ENCODE peak calls at places on chromosomes 5 and 9, in nine cellular contexts. One of them, this sample, is unnamed.
A peak's percentile ranks its signal among the peaks of the same experiment; 100 is the strongest.

GRCh38 chr9:108691614-108692013 is 164.2 kb downstream of the ACTL7B start:
- DNase-seq in GM10248: no peak
- DNase-seq in fibroblast of pulmonary artery: no peak
- DNase-seq in adrenal gland: no peak
- DNase-seq in activated CD8-positive, alpha-beta T cell treated with anti-CD3 and anti-CD28 coated beads for 36 hours: no peak
- DNase-seq in osteocyte: peak; percentile 32
- DNase-seq in tibial nerve: no peak
- DNase-seq in CD4-positive, alpha-beta T cell: no peak
- DNase-seq in mucosa of descending colon: peak; percentile 74
- DNase-seq in this sample: no peak

GRCh38 chr5:1387059-1387755 is 42.3 kb upstream of the CLPTM1L start:
- DNase-seq in GM10248: no peak
- DNase-seq in fibroblast of pulmonary artery: no peak
- DNase-seq in adrenal gland: peak; percentile 26
- DNase-seq in activated CD8-positive, alpha-beta T cell treated with anti-CD3 and anti-CD28 coated beads for 36 hours: no peak
- DNase-seq in osteocyte: no peak
- DNase-seq in tibial nerve: no peak
- DNase-seq in CD4-positive, alpha-beta T cell: no peak
- DNase-seq in mucosa of descending colon: no peak
- DNase-seq in this sample: no peak

GRCh38 chr5:6183391-6184390 is 194.7 kb downstream of the MED10 start:
- DNase-seq in GM10248: no peak
- DNase-seq in fibroblast of pulmonary artery: no peak
- DNase-seq in adrenal gland: no peak
- DNase-seq in activated CD8-positive, alpha-beta T cell treated with anti-CD3 and anti-CD28 coated beads for 36 hours: no peak
- DNase-seq in osteocyte: peak; percentile 80
- DNase-seq in tibial nerve: no peak
- DNase-seq in CD4-positive, alpha-beta T cell: no peak
- DNase-seq in mucosa of descending colon: no peak
- DNase-seq in this sample: no peak

GRCh38 chr5:177605078-177605477 is 5.1 kb downstream of the B4GALT7 start:
- DNase-seq in GM10248: no peak
- DNase-seq in fibroblast of pulmonary artery: no peak
- DNase-seq in adrenal gland: no peak
- DNase-seq in activated CD8-positive, alpha-beta T cell treated with anti-CD3 and anti-CD28 coated beads for 36 hours: no peak
- DNase-seq in osteocyte: no peak
- DNase-seq in tibial nerve: no peak
- DNase-seq in CD4-positive, alpha-beta T cell: no peak
- DNase-seq in mucosa of descending colon: peak; percentile 61
- DNase-seq in this sample: no peak

GRCh38 chr5:17218353-17219005 is 1.0 kb downstream of the BASP1 start:
- DNase-seq in GM10248: peak; percentile 36
- DNase-seq in fibroblast of pulmonary artery: peak; percentile 80
- DNase-seq in adrenal gland: no peak
- DNase-seq in activated CD8-positive, alpha-beta T cell treated with anti-CD3 and anti-CD28 coated beads for 36 hours: no peak
- DNase-seq in osteocyte: no peak
- DNase-seq in tibial nerve: no peak
- DNase-seq in CD4-positive, alpha-beta T cell: no peak
- DNase-seq in mucosa of descending colon: peak; percentile 42
- DNase-seq in this sample: peak; percentile 43

GRCh38 chr5:6785161-6785860 is 72.1 kb downstream of the TENT4A start:
- DNase-seq in GM10248: no peak
- DNase-seq in fibroblast of pulmonary artery: no peak
- DNase-seq in adrenal gland: no peak
- DNase-seq in activated CD8-positive, alpha-beta T cell treated with anti-CD3 and anti-CD28 coated beads for 36 hours: no peak
- DNase-seq in osteocyte: peak; percentile 62
- DNase-seq in tibial nerve: no peak
- DNase-seq in CD4-positive, alpha-beta T cell: no peak
- DNase-seq in mucosa of descending colon: no peak
- DNase-seq in this sample: no peak

GRCh38 chr5:144832416-144832815 is 661.7 kb downstream of the KCTD16 start:
- DNase-seq in GM10248: no peak
- DNase-seq in fibroblast of pulmonary artery: no peak
- DNase-seq in adrenal gland: no peak
- DNase-seq in activated CD8-positive, alpha-beta T cell treated with anti-CD3 and anti-CD28 coated beads for 36 hours: no peak
- DNase-seq in osteocyte: no peak
- DNase-seq in tibial nerve: no peak
- DNase-seq in CD4-positive, alpha-beta T cell: no peak
- DNase-seq in mucosa of descending colon: no peak
- DNase-seq in this sample: no peak

GRCh38 chr5:139886213-139886612 is 90.6 kb downstream of the PSD2 start:
- DNase-seq in GM10248: no peak
- DNase-seq in fibroblast of pulmonary artery: no peak
- DNase-seq in adrenal gland: no peak
- DNase-seq in activated CD8-positive, alpha-beta T cell treated with anti-CD3 and anti-CD28 coated beads for 36 hours: no peak
- DNase-seq in osteocyte: no peak
- DNase-seq in tibial nerve: no peak
- DNase-seq in CD4-positive, alpha-beta T cell: no peak
- DNase-seq in mucosa of descending colon: no peak
- DNase-seq in this sample: no peak

GRCh38 chr9:20200900-20201495 is 412.2 kb upstream of the SLC24A2 start:
- DNase-seq in GM10248: no peak
- DNase-seq in fibroblast of pulmonary artery: no peak
- DNase-seq in adrenal gland: no peak
- DNase-seq in activated CD8-positive, alpha-beta T cell treated with anti-CD3 and anti-CD28 coated beads for 36 hours: no peak
- DNase-seq in osteocyte: no peak
- DNase-seq in tibial nerve: no peak
- DNase-seq in CD4-positive, alpha-beta T cell: no peak
- DNase-seq in mucosa of descending colon: no peak
- DNase-seq in this sample: no peak

GRCh38 chr9:87382902-87383301 is 114.8 kb upstream of the DAPK1 start:
- DNase-seq in GM10248: no peak
- DNase-seq in fibroblast of pulmonary artery: peak; percentile 83
- DNase-seq in adrenal gland: peak; percentile 11
- DNase-seq in activated CD8-positive, alpha-beta T cell treated with anti-CD3 and anti-CD28 coated beads for 36 hours: no peak
- DNase-seq in osteocyte: no peak
- DNase-seq in tibial nerve: no peak
- DNase-seq in CD4-positive, alpha-beta T cell: no peak
- DNase-seq in mucosa of descending colon: no peak
- DNase-seq in this sample: no peak

GRCh38 chr5:79990598-79991507 is at the start of gene MTX3:
- DNase-seq in GM10248: peak; percentile 82
- DNase-seq in fibroblast of pulmonary artery: peak; percentile 82
- DNase-seq in adrenal gland: peak; percentile 84
- DNase-seq in activated CD8-positive, alpha-beta T cell treated with anti-CD3 and anti-CD28 coated beads for 36 hours: peak; percentile 96
- DNase-seq in osteocyte: peak; percentile 92
- DNase-seq in tibial nerve: peak; percentile 74
- DNase-seq in CD4-positive, alpha-beta T cell: peak; percentile 86
- DNase-seq in mucosa of descending colon: peak; percentile 83
- DNase-seq in this sample: peak; percentile 74

GRCh38 chr5:1011226-1011631 is 2.6 kb downstream of the NKD2 start:
- DNase-seq in GM10248: peak; percentile 80
- DNase-seq in fibroblast of pulmonary artery: no peak
- DNase-seq in adrenal gland: no peak
- DNase-seq in activated CD8-positive, alpha-beta T cell treated with anti-CD3 and anti-CD28 coated beads for 36 hours: peak; percentile 79
- DNase-seq in osteocyte: no peak
- DNase-seq in tibial nerve: no peak
- DNase-seq in CD4-positive, alpha-beta T cell: no peak
- DNase-seq in mucosa of descending colon: peak; percentile 61
- DNase-seq in this sample: no peak

GRCh38 chr5:8908055-8908683 is 637.7 kb downstream of the SEMA5A start:
- DNase-seq in GM10248: peak; percentile 13
- DNase-seq in fibroblast of pulmonary artery: peak; percentile 45
- DNase-seq in adrenal gland: peak; percentile 32
- DNase-seq in activated CD8-positive, alpha-beta T cell treated with anti-CD3 and anti-CD28 coated beads for 36 hours: peak; percentile 45
- DNase-seq in osteocyte: no peak
- DNase-seq in tibial nerve: no peak
- DNase-seq in CD4-positive, alpha-beta T cell: no peak
- DNase-seq in mucosa of descending colon: peak; percentile 51
- DNase-seq in this sample: no peak

GRCh38 chr9:124045076-124045829 is 33.7 kb downstream of the LHX2 start:
- DNase-seq in GM10248: no peak
- DNase-seq in fibroblast of pulmonary artery: peak; percentile 76
- DNase-seq in adrenal gland: peak; percentile 87
- DNase-seq in activated CD8-positive, alpha-beta T cell treated with anti-CD3 and anti-CD28 coated beads for 36 hours: peak; percentile 31
- DNase-seq in osteocyte: no peak
- DNase-seq in tibial nerve: no peak
- DNase-seq in CD4-positive, alpha-beta T cell: no peak
- DNase-seq in mucosa of descending colon: no peak
- DNase-seq in this sample: no peak

GRCh38 chr5:27020965-27021364 is 17.4 kb downstream of the CDH9 start:
- DNase-seq in GM10248: no peak
- DNase-seq in fibroblast of pulmonary artery: peak; percentile 52
- DNase-seq in adrenal gland: no peak
- DNase-seq in activated CD8-positive, alpha-beta T cell treated with anti-CD3 and anti-CD28 coated beads for 36 hours: no peak
- DNase-seq in osteocyte: no peak
- DNase-seq in tibial nerve: no peak
- DNase-seq in CD4-positive, alpha-beta T cell: no peak
- DNase-seq in mucosa of descending colon: no peak
- DNase-seq in this sample: no peak

GRCh38 chr5:113242481-113243348 is 192.1 kb downstream of the TSSK1B start:
- DNase-seq in GM10248: no peak
- DNase-seq in fibroblast of pulmonary artery: no peak
- DNase-seq in adrenal gland: no peak
- DNase-seq in activated CD8-positive, alpha-beta T cell treated with anti-CD3 and anti-CD28 coated beads for 36 hours: no peak
- DNase-seq in osteocyte: no peak
- DNase-seq in tibial nerve: no peak
- DNase-seq in CD4-positive, alpha-beta T cell: no peak
- DNase-seq in mucosa of descending colon: no peak
- DNase-seq in this sample: no peak

GRCh38 chr5:149211566-149211965 is 60.1 kb upstream of the AFAP1L1 start:
- DNase-seq in GM10248: no peak
- DNase-seq in fibroblast of pulmonary artery: peak; percentile 64
- DNase-seq in adrenal gland: no peak
- DNase-seq in activated CD8-positive, alpha-beta T cell treated with anti-CD3 and anti-CD28 coated beads for 36 hours: no peak
- DNase-seq in osteocyte: no peak
- DNase-seq in tibial nerve: no peak
- DNase-seq in CD4-positive, alpha-beta T cell: no peak
- DNase-seq in mucosa of descending colon: no peak
- DNase-seq in this sample: no peak

GRCh38 chr9:136172412-136173079 is 32.4 kb downstream of the LHX3 start:
- DNase-seq in GM10248: no peak
- DNase-seq in fibroblast of pulmonary artery: no peak
- DNase-seq in adrenal gland: no peak
- DNase-seq in activated CD8-positive, alpha-beta T cell treated with anti-CD3 and anti-CD28 coated beads for 36 hours: no peak
- DNase-seq in osteocyte: no peak
- DNase-seq in tibial nerve: no peak
- DNase-seq in CD4-positive, alpha-beta T cell: no peak
- DNase-seq in mucosa of descending colon: no peak
- DNase-seq in this sample: no peak

GRCh38 chr9:136175745-136176290 is 29.1 kb downstream of the LHX3 start:
- DNase-seq in GM10248: no peak
- DNase-seq in fibroblast of pulmonary artery: no peak
- DNase-seq in adrenal gland: no peak
- DNase-seq in activated CD8-positive, alpha-beta T cell treated with anti-CD3 and anti-CD28 coated beads for 36 hours: no peak
- DNase-seq in osteocyte: no peak
- DNase-seq in tibial nerve: no peak
- DNase-seq in CD4-positive, alpha-beta T cell: no peak
- DNase-seq in mucosa of descending colon: no peak
- DNase-seq in this sample: no peak

GRCh38 chr9:136177224-136177623 is 27.7 kb downstream of the LHX3 start:
- DNase-seq in GM10248: no peak
- DNase-seq in fibroblast of pulmonary artery: no peak
- DNase-seq in adrenal gland: no peak
- DNase-seq in activated CD8-positive, alpha-beta T cell treated with anti-CD3 and anti-CD28 coated beads for 36 hours: no peak
- DNase-seq in osteocyte: no peak
- DNase-seq in tibial nerve: no peak
- DNase-seq in CD4-positive, alpha-beta T cell: no peak
- DNase-seq in mucosa of descending colon: no peak
- DNase-seq in this sample: no peak

GRCh38 chr9:136173648-136174290 is 31.2 kb downstream of the LHX3 start:
- DNase-seq in GM10248: no peak
- DNase-seq in fibroblast of pulmonary artery: no peak
- DNase-seq in adrenal gland: no peak
- DNase-seq in activated CD8-positive, alpha-beta T cell treated with anti-CD3 and anti-CD28 coated beads for 36 hours: no peak
- DNase-seq in osteocyte: no peak
- DNase-seq in tibial nerve: no peak
- DNase-seq in CD4-positive, alpha-beta T cell: no peak
- DNase-seq in mucosa of descending colon: no peak
- DNase-seq in this sample: no peak

GRCh38 chr9:136174779-136175744 is 29.9 kb downstream of the LHX3 start:
- DNase-seq in GM10248: no peak
- DNase-seq in fibroblast of pulmonary artery: no peak
- DNase-seq in adrenal gland: no peak
- DNase-seq in activated CD8-positive, alpha-beta T cell treated with anti-CD3 and anti-CD28 coated beads for 36 hours: no peak
- DNase-seq in osteocyte: no peak
- DNase-seq in tibial nerve: no peak
- DNase-seq in CD4-positive, alpha-beta T cell: no peak
- DNase-seq in mucosa of descending colon: no peak
- DNase-seq in this sample: no peak
- TF ChIP-seq CTCF in GM10248: no peak
- TF ChIP-seq CTCF in fibroblast of pulmonary artery: no peak
- TF ChIP-seq CTCF in adrenal gland: no peak
- TF ChIP-seq CTCF in activated CD8-positive, alpha-beta T cell treated with anti-CD3 and anti-CD28 coated beads for 36 hours: no peak
- TF ChIP-seq CTCF in osteocyte: no peak
- TF ChIP-seq CTCF in tibial nerve: no peak
- TF ChIP-seq CTCF in CD4-positive, alpha-beta T cell: no peak
- TF ChIP-seq CTCF in mucosa of descending colon: no peak
- TF ChIP-seq CTCF in this sample: no peak

DNA sequence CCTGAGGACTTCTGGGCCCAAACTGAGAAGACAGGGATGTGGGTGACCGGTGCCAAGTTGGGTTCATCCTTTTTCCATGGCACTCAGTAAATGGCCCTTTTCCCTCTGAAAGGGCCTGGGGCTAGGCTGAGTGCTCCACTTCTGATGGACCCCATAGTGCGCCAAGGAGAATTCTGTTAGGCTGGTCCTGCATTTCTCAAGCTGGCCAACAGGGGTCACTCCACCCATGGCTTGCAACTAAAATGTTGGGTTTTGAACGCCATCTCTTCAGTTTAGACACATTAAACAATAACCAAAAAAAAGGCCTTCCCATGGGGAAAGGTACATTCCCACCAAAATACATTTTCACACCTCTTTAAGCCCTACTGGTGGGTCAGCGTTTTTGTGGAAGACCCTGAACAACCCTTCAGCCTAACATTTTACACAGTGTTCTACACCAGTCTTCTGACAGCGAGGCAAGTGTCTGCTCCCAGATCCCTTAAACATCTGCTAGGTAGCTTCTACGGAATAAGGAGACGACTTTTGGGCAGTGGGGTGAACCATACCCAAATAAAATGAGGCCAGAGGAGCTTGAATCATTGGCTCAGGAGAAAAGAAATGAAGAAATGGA is 27.3 kb downstream of the CNTFR start:
- DNase-seq in GM10248: no peak
- DNase-seq in fibroblast of pulmonary artery: no peak
- DNase-seq in adrenal gland: no peak
- DNase-seq in activated CD8-positive, alpha-beta T cell treated with anti-CD3 and anti-CD28 coated beads for 36 hours: peak; percentile 64
- DNase-seq in osteocyte: no peak
- DNase-seq in tibial nerve: no peak
- DNase-seq in CD4-positive, alpha-beta T cell: no peak
- DNase-seq in mucosa of descending colon: peak; percentile 61
- DNase-seq in this sample: no peak
- TF ChIP-seq CTCF in GM10248: peak; percentile 40
- TF ChIP-seq CTCF in fibroblast of pulmonary artery: peak; percentile 55
- TF ChIP-seq CTCF in adrenal gland: no peak
- TF ChIP-seq CTCF in activated CD8-positive, alpha-beta T cell treated with anti-CD3 and anti-CD28 coated beads for 36 hours: peak; percentile 85
- TF ChIP-seq CTCF in osteocyte: peak; percentile 48
- TF ChIP-seq CTCF in tibial nerve: peak; percentile 31
- TF ChIP-seq CTCF in CD4-positive, alpha-beta T cell: peak; percentile 27
- TF ChIP-seq CTCF in mucosa of descending colon: peak; percentile 44
- TF ChIP-seq CTCF in this sample: no peak

GRCh38 chr9:26656003-26656940 is 236.3 kb downstream of the CAAP1 start:
- DNase-seq in GM10248: peak; percentile 17
- DNase-seq in fibroblast of pulmonary artery: peak; percentile 5
- DNase-seq in adrenal gland: peak; percentile 2
- DNase-seq in activated CD8-positive, alpha-beta T cell treated with anti-CD3 and anti-CD28 coated beads for 36 hours: peak; percentile 2
- DNase-seq in osteocyte: no peak
- DNase-seq in tibial nerve: no peak
- DNase-seq in CD4-positive, alpha-beta T cell: no peak
- DNase-seq in mucosa of descending colon: no peak
- DNase-seq in this sample: no peak
- TF ChIP-seq CTCF in GM10248: no peak
- TF ChIP-seq CTCF in fibroblast of pulmonary artery: peak; percentile 22
- TF ChIP-seq CTCF in adrenal gland: peak; percentile 38
- TF ChIP-seq CTCF in activated CD8-positive, alpha-beta T cell treated with anti-CD3 and anti-CD28 coated beads for 36 hours: no peak
- TF ChIP-seq CTCF in osteocyte: peak; percentile 58
- TF ChIP-seq CTCF in tibial nerve: no peak
- TF ChIP-seq CTCF in CD4-positive, alpha-beta T cell: no peak
- TF ChIP-seq CTCF in mucosa of descending colon: no peak
- TF ChIP-seq CTCF in this sample: no peak

GRCh38 chr5:103469288-103470065 is 93.1 kb downstream of the NUDT12 start:
- DNase-seq in GM10248: no peak
- DNase-seq in fibroblast of pulmonary artery: peak; percentile 49
- DNase-seq in adrenal gland: no peak
- DNase-seq in activated CD8-positive, alpha-beta T cell treated with anti-CD3 and anti-CD28 coated beads for 36 hours: no peak
- DNase-seq in osteocyte: no peak
- DNase-seq in tibial nerve: no peak
- DNase-seq in CD4-positive, alpha-beta T cell: no peak
- DNase-seq in mucosa of descending colon: no peak
- DNase-seq in this sample: no peak
- TF ChIP-seq CTCF in GM10248: no peak
- TF ChIP-seq CTCF in fibroblast of pulmonary artery: no peak
- TF ChIP-seq CTCF in adrenal gland: no peak
- TF ChIP-seq CTCF in activated CD8-positive, alpha-beta T cell treated with anti-CD3 and anti-CD28 coated beads for 36 hours: no peak
- TF ChIP-seq CTCF in osteocyte: no peak
- TF ChIP-seq CTCF in tibial nerve: no peak
- TF ChIP-seq CTCF in CD4-positive, alpha-beta T cell: no peak
- TF ChIP-seq CTCF in mucosa of descending colon: no peak
- TF ChIP-seq CTCF in this sample: no peak